ENCODE peak calls at places on chromosomes 3 and 15, in four cellular contexts. Q is ELR, Y is COLO829, E is sigmoid colon. T is an unnamed sample.

GRCh38 chr3:29280675-29281264 is at the start of gene RBMS3:
- DNase-seq in Q (peak), Y (peak), E (peak), T (peak)

GRCh38 chr3:148101061-148101460 is 596.6 kb upstream of the AGTR1 start:
- DNase-seq in Q (peak), Y (no peak), E (no peak), T (no peak)

GRCh38 chr15:39744334-39745103 is 38.1 kb downstream of the FSIP1 start:
- DNase-seq in Q (no peak), Y (no peak), E (no peak), T (no peak)

GRCh38 chr15:74322558-74323180 is 44.8 kb downstream of the CYP11A1 start:
- DNase-seq in Q (peak), Y (peak), E (peak), T (peak)

GRCh38 chr3:45345849-45346535 is 42.4 kb upstream of the LARS2 start:
- DNase-seq in Q (no peak), Y (no peak), E (no peak), T (no peak)

GRCh38 chr3:151770941-151771340 is 37.2 kb downstream of the AADACL2 start:
- DNase-seq in Q (peak), Y (peak), E (no peak), T (peak)

GRCh38 chr3:12462159-12462962 is 21.9 kb upstream of the TSEN2 start:
- DNase-seq in Q (no peak), Y (no peak), E (no peak), T (no peak)

GRCh38 chr3:110016235-110016634 is 678.9 kb upstream of the DPPA4 start:
- DNase-seq in Q (no peak), Y (no peak), E (no peak), T (no peak)

GRCh38 chr3:191792580-191792979 is 331.6 kb downstream of the PYDC2 start:
- DNase-seq in Q (peak), Y (no peak), E (no peak), T (no peak)

GRCh38 chr3:13617981-13618380 is 69.1 kb downstream of the FBLN2 start:
- DNase-seq in Q (no peak), Y (no peak), E (no peak), T (no peak)

GRCh38 chr3:89114841-89115223 is 7.4 kb downstream of the EPHA3 start:
- DNase-seq in Q (no peak), Y (no peak), E (no peak), T (peak)

GRCh38 chr3:150828997-150829396 is 66.0 kb upstream of the SIAH2 start:
- DNase-seq in Q (no peak), Y (no peak), E (no peak), T (no peak)

GRCh38 chr3:142586803-142587406 is 8.4 kb upstream of the ATR start:
- DNase-seq in Q (peak), Y (peak), E (no peak), T (peak)

GRCh38 chr3:195044411-195044810 is 226.5 kb downstream of the XXYLT1 start:
- DNase-seq in Q (no peak), Y (no peak), E (peak), T (no peak)

GRCh38 chr15:98855815-98856539 is 151.6 kb downstream of the PGPEP1L start:
- DNase-seq in Q (no peak), Y (no peak), E (no peak), T (no peak)

GRCh38 chr3:87792532-87793321 is 266.1 kb downstream of the CGGBP1 start:
- DNase-seq in Q (peak), Y (peak), E (no peak), T (peak)

GRCh38 chr3:47416041-47416440 is 35.2 kb downstream of the PTPN23 start:
- DNase-seq in Q (no peak), Y (no peak), E (peak), T (no peak)

GRCh38 chr15:63318344-63318743 is 40.9 kb downstream of the APH1B start:
- DNase-seq in Q (no peak), Y (no peak), E (no peak), T (no peak)

GRCh38 chr3:72665701-72666443 is 182.4 kb downstream of the SHQ1 start:
- DNase-seq in Q (peak), Y (peak), E (no peak), T (peak)

GRCh38 chr3:134002326-134002725 is 27.4 kb downstream of the SLCO2A1 start:
- DNase-seq in Q (peak), Y (no peak), E (no peak), T (no peak)

GRCh38 chr15:51802593-51802992 is 26.9 kb upstream of the TMOD3 start:
- DNase-seq in Q (no peak), Y (no peak), E (no peak), T (no peak)

GRCh38 chr3:33909547-33909946 is 111.1 kb downstream of the PDCD6IP start:
- DNase-seq in Q (no peak), Y (no peak), E (no peak), T (no peak)

GRCh38 chr3:10189557-10190374 is 25.0 kb downstream of the IRAK2 start:
- DNase-seq in Q (no peak), Y (peak), E (peak), T (no peak)

GRCh38 chr15:90037510-90037860 is 36.4 kb downstream of the ZNF710 start:
- DNase-seq in Q (peak), Y (no peak), E (no peak), T (no peak)

GRCh38 chr3:77309460-77309859 is 269.6 kb downstream of the ROBO2 start:
- DNase-seq in Q (no peak), Y (no peak), E (no peak), T (no peak)

GRCh38 chr3:187968883-187969580 is 184.9 kb upstream of the LPP start:
- DNase-seq in Q (peak), Y (no peak), E (no peak), T (peak)

GRCh38 chr3:39166932-39167532 is 13.6 kb upstream of the CSRNP1 start:
- DNase-seq in Q (peak), Y (peak), E (peak), T (peak)

GRCh38 chr3:196650740-196651311 is 11.3 kb downstream of the NRROS start:
- DNase-seq in Q (peak), Y (peak), E (peak), T (peak)

GRCh38 chr3:188299068-188299467 is 145.1 kb downstream of the LPP start:
- DNase-seq in Q (no peak), Y (no peak), E (no peak), T (no peak)

GRCh38 chr3:124203292-124203691 is 211.4 kb upstream of the ROPN1 start:
- DNase-seq in Q (no peak), Y (no peak), E (no peak), T (no peak)

GRCh38 chr15:57335326-57336118 is 40.8 kb upstream of the CGNL1 start:
- DNase-seq in Q (no peak), Y (peak), E (no peak), T (no peak)

GRCh38 chr15:51846066-51846462 is 16.6 kb downstream of the TMOD3 start:
- DNase-seq in Q (no peak), Y (no peak), E (no peak), T (no peak)

GRCh38 chr3:62210016-62210415 is 163.3 kb downstream of the FEZF2 start:
- DNase-seq in Q (no peak), Y (no peak), E (no peak), T (no peak)

GRCh38 chr15:26475554-26475953 is 297.3 kb downstream of the GABRB3 start:
- DNase-seq in Q (no peak), Y (no peak), E (no peak), T (no peak)